ENCODE peak calls at places on chromosomes 11 and 22, in six cellular contexts. G is ovary, J is HCT116, T is transverse colon, I is endothelial cell of umbilical vein, C is spleen. X is an unnamed sample.

GRCh38 chr22:42462016-42462415 is 29.8 kb upstream of the NFAM1 start:
- DNase-seq in T (no peak), G (no peak), C (no peak), J (no peak), I (no peak), X (peak)

GRCh38 chr11:44942029-44942710 is 8.5 kb downstream of the TP53I11 start:
- DNase-seq in I (no peak), J (no peak), T (no peak), C (no peak), G (no peak), X (no peak)

GRCh38 chr11:10374386-10374785 is 69.5 kb downstream of the ADM start:
- DNase-seq in T (no peak), J (no peak), I (no peak), G (no peak), C (no peak), X (no peak)

GRCh38 chr11:21489735-21490134 is 703.1 kb upstream of the ANO5 start:
- DNase-seq in J (no peak), T (no peak), I (no peak), G (no peak), C (no peak), X (no peak)

GRCh38 chr11:117980716-117981115 is 5.5 kb upstream of the IL10RA start:
- DNase-seq in C (peak), T (no peak), I (no peak), J (no peak), G (no peak), X (no peak)

GRCh38 chr22:27377901-27378300 is 423.7 kb downstream of the MN1 start:
- DNase-seq in G (peak), T (peak), I (no peak), J (no peak), C (no peak), X (no peak)

GRCh38 chr22:30565341-30565740 is 9.1 kb downstream of the GAL3ST1 start:
- DNase-seq in C (no peak), G (no peak), I (no peak), J (no peak), T (no peak), X (no peak)

GRCh38 chr11:108963118-108963517 is 298.2 kb downstream of the DDX10 start:
- DNase-seq in J (no peak), G (no peak), T (no peak), I (no peak), C (no peak), X (no peak)

GRCh38 chr11:77109236-77110019 is 6.8 kb downstream of the OMP start:
- DNase-seq in G (no peak), C (no peak), T (no peak), J (no peak), I (peak), X (no peak)

GRCh38 chr22:48181168-48181955 is 1418.9 kb downstream of the TBC1D22A start:
- DNase-seq in T (no peak), I (no peak), C (no peak), J (no peak), G (no peak), X (no peak)

GRCh38 chr22:50671641-50672040 is 982 bp upstream of the SHANK3 start:
- DNase-seq in T (no peak), G (no peak), C (no peak), I (peak), J (no peak), X (no peak)

GRCh38 chr11:24870048-24870447 is 373.2 kb downstream of the LUZP2 start:
- DNase-seq in T (no peak), I (no peak), G (no peak), C (no peak), J (no peak), X (no peak)

GRCh38 chr22:19806213-19807160 is 45.9 kb downstream of the TBX1 start:
- DNase-seq in T (peak), C (peak), G (peak), I (peak), J (peak), X (no peak)

GRCh38 chr22:37448521-37449150 is 21.4 kb upstream of the ELFN2 start:
- DNase-seq in T (no peak), J (no peak), C (no peak), I (no peak), G (no peak), X (no peak)

GRCh38 chr22:29625090-29625825 is 21.8 kb downstream of the NF2 start:
- DNase-seq in I (peak), T (peak), J (no peak), C (no peak), G (peak), X (peak)

GRCh38 chr11:106051103-106051502 is 26.0 kb downstream of the KBTBD3 start:
- DNase-seq in G (no peak), J (no peak), C (no peak), T (no peak), I (no peak), X (no peak)

GRCh38 chr22:32880906-32881596 is 79.5 kb downstream of the TIMP3 start:
- DNase-seq in J (no peak), G (peak), I (peak), C (peak), T (peak), X (peak)

GRCh38 chr11:66920978-66921784 is 37.0 kb downstream of the PC start:
- DNase-seq in T (no peak), J (no peak), C (no peak), G (no peak), I (no peak), X (no peak)

GRCh38 chr11:117859713-117860112 is 16.7 kb downstream of the FXYD6 start:
- DNase-seq in C (no peak), T (no peak), J (no peak), G (no peak), I (no peak), X (no peak)

GRCh38 chr11:122741613-122742012 is 86.1 kb downstream of the UBASH3B start:
- DNase-seq in G (peak), J (no peak), C (no peak), I (no peak), T (peak), X (no peak)

GRCh38 chr11:110710520-110711381 is 1.5 kb downstream of the ARHGAP20 start:
- DNase-seq in C (peak), J (no peak), I (peak), G (peak), T (peak), X (no peak)

GRCh38 chr11:118618115-118618990 is 10.9 kb downstream of the PHLDB1 start:
- DNase-seq in T (no peak), J (no peak), G (peak), I (peak), C (peak), X (no peak)

GRCh38 chr11:1087961-1088926 is 13.6 kb downstream of the MUC2 start:
- DNase-seq in J (no peak), C (peak), T (peak), I (no peak), G (no peak), X (no peak)

GRCh38 chr22:45885941-45886395 is 91.0 kb downstream of the WNT7B start:
- DNase-seq in T (no peak), C (peak), I (no peak), G (peak), J (no peak), X (no peak)

GRCh38 chr11:85653048-85653447 is 5.3 kb downstream of the TMEM126A start:
- DNase-seq in G (no peak), J (no peak), C (no peak), I (no peak), T (no peak), X (no peak)

GRCh38 chr11:85643255-85643654 is 4.5 kb upstream of the TMEM126A start:
- DNase-seq in I (no peak), J (no peak), G (peak), T (peak), C (no peak), X (peak)

GRCh38 chr11:85647078-85647477 is 689 bp upstream of the TMEM126A start:
- DNase-seq in J (no peak), G (no peak), I (no peak), T (no peak), C (no peak), X (no peak)

GRCh38 chr11:85651118-85651517 is 3.4 kb downstream of the TMEM126A start:
- DNase-seq in C (no peak), J (no peak), T (no peak), I (no peak), G (no peak), X (no peak)

DNA sequence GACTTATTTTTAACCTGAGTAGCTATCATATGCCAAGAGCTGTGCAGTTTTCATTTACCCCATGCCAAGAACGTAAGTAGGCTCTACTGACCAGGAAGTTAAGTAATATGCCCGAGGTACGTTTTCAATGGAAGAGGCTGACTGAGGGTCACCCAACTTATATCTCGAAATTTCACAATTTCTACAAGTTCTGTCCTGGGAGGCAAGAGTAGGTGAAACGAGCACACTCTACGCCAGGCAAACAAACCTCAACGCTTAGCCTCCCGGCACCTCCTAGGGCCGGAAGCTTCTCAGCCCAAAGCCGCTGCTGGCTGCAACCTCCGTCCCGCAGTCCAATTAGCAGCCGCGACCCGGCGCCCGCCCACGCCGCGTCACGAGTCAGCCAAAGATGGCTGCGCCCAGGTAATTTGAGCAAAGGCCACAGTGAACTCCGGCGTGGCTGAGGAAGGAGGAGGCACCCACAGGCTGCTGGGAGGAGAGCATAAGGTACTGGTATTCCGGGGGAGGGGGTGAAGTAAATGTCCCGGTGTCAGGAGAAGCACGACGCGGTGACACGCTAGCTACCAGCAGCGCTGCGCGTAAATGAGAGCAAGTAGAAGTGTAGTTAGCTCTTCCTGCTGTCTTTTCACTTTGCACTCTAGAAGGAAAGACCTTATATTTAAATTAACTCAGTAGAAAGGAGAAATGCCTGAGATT is at the start of gene TMEM126A:
- DNase-seq in I (peak), C (peak), J (peak), G (peak), T (peak), X (peak)
- TF ChIP-seq POLR2A in I (peak), C (no peak), J (peak), G (peak), T (peak), X (peak)

GRCh38 chr11:96246718-96247540 is 96.1 kb downstream of the MAML2 start:
- DNase-seq in T (no peak), J (peak), G (no peak), C (no peak), I (peak), X (no peak)

GRCh38 chr11:96242191-96242845 is 100.7 kb downstream of the MAML2 start:
- DNase-seq in C (no peak), I (no peak), J (no peak), T (no peak), G (no peak), X (no peak)

GRCh38 chr11:96238563-96239166 is 104.3 kb downstream of the MAML2 start:
- DNase-seq in G (no peak), T (no peak), I (no peak), C (no peak), J (no peak), X (no peak)

GRCh38 chr11:96241351-96241841 is 101.6 kb downstream of the MAML2 start:
- DNase-seq in C (no peak), J (no peak), T (peak), I (no peak), G (no peak), X (no peak)

DNA sequence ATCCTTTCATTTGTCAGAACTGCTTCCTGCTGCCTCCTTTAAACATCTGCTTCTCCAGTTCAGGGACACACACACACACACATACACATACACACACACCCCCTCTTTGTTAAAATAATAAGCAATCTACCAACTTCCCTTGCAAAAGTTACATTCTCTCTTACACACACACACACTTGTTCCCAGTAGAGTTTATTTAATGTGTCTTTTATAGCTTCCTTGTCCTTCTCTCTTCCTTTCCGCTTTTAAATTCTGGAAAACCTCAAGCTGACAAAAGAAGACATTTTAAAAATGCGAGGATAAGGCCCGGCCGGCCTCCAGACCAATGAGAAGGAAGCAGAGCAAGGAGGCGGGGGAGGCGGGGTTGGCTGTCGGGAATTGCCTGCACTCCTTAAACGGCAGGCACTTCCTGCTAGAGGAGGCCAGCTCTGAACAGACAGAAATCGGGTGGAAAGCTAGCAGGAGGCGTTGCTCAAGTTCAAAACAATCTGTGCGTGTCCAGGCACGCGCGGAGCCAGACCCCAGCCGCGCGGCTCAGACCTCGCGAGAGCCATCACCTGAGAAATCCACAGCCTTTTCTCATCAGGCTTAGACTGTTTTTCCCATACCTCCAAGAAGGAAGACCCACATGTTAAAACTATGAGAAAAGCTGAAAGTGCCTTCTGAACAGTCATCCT is 99.9 kb downstream of the MAML2 start:
- DNase-seq in J (peak), G (peak), I (peak), C (peak), T (peak), X (peak)
- TF ChIP-seq POLR2A in J (no peak), G (peak), I (peak), C (no peak), T (peak), X (peak)

GRCh38 chr11:57637626-57638004 is 12.1 kb downstream of the YPEL4 start:
- DNase-seq in J (no peak), C (no peak), T (no peak), I (no peak), G (no peak), X (no peak)

GRCh38 chr11:57640068-57640800 is 9.5 kb downstream of the YPEL4 start:
- DNase-seq in G (no peak), J (no peak), I (no peak), T (no peak), C (no peak), X (no peak)

GRCh38 chr11:57639321-57640067 is 10.2 kb downstream of the YPEL4 start:
- DNase-seq in T (no peak), I (peak), C (no peak), G (peak), J (no peak), X (peak)

GRCh38 chr11:57638811-57639320 is 10.8 kb downstream of the YPEL4 start:
- DNase-seq in G (peak), T (no peak), J (no peak), C (no peak), I (no peak), X (peak)

DNA sequence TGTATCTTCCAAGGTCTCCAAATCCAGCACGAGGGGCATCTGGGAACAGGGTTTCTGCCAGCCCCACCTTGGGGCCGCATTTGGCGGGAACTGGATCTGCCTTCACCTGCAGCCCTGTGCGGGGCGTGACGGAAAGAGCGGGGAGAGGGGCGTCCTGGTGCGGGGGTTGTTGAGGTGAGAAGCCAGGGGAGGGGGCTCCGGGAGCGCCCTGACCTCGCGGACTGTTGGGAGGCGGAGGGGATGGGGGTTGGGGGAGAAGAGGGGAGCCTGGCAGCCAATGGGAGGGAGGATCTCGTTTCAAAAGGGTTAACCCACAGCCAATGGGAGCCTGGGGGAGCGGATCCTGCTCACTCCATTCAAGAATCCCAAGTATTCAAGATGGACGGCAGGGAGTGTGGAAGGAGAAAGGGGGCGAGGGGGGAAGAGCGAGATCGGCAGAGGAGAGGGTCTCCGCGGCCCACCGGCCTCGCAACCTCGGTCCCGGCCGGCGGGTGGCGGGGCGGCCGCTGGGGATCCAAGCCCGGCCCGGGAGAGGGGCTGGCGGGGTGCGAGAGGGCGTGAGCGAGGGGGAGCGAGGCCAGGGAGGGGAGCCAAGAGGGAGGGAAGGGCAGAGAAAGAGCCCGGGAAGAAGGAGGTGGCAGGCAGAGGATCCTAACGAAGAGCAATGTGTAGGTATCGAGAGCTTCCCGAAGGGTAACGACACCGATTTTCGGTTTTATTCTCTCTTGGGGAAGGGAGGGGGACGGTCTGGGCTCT is 11.5 kb downstream of the YPEL4 start:
- DNase-seq in J (no peak), C (no peak), G (peak), T (peak), I (peak), X (peak)
- TF ChIP-seq POLR2A in J (peak), C (no peak), G (peak), T (peak), I (peak), X (no peak)

GRCh38 chr22:21968452-21969129 is 14.0 kb downstream of the TOP3B start:
- DNase-seq in G (no peak), I (no peak), T (no peak), J (no peak), C (no peak), X (no peak)
- TF ChIP-seq POLR2A in G (no peak), I (no peak), T (no peak), J (no peak), C (no peak), X (no peak)

DNA sequence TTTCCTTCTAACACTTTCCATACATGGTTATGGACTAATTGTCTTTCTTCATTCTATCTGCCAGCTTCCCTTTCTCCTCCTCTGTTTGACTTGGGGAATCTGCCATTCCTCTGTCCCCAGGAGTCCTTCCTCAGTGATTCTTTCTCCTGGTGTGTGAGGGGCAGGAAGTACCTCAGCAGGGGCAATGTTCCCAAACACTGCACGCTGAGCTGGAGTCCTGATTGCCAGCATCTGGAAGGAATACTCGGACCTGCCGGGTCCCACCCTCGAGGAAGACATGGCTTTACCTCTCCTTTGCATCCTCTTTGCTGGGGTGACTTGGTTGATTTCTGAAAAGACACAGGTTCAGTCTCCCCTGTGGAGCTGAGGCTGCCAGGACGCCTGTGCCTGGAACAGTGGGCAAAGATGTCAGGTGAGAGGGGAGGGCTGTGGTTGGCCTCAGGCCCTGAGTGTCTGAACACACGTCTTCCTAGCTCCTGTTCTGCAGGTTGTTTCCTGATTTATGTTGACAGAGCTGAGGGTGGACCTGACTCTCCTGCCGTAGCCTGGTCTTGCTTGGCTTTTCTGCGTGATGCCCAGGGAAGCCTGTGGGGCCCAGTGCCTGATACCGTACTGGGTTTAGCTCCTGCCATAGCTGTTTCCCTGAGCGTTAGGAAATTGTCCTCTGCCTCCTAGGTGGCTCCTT is 4.3 kb downstream of the COX8A start:
- DNase-seq in G (no peak), J (no peak), T (no peak), C (no peak), I (no peak), X (no peak)
- TF ChIP-seq POLR2A in G (no peak), J (no peak), T (no peak), C (no peak), I (no peak), X (no peak)

X was measured in erythroblast.